ENCODE peak calls at places on chromosomes 3 and 15, in nine cellular contexts. L is psoas muscle, Q is GM04504, V is AG09309, N is substantia nigra, I is ELR, J is posterior cingulate gyrus, H is NCI-H2107, K is iris pigment epithelial cell. A is an unnamed sample.

GRCh38 chr15:26038693-26039092 is 175.6 kb upstream of the ATP10A start:
- DNase-seq in L (no peak), Q (no peak), V (no peak), N (no peak), I (no peak), J (no peak), H (no peak), K (no peak), A (no peak)

GRCh38 chr3:45180051-45180450 is 33.9 kb upstream of the CDCP1 start:
- DNase-seq in L (no peak), Q (no peak), V (no peak), N (no peak), I (peak), J (no peak), H (no peak), K (peak), A (peak)

GRCh38 chr3:187689984-187690383 is 12.4 kb downstream of the RTP2 start:
- DNase-seq in L (no peak), Q (no peak), V (no peak), N (no peak), I (peak), J (no peak), H (no peak), K (peak), A (no peak)

GRCh38 chr3:108404409-108404808 is 106.0 kb downstream of the MYH15 start:
- DNase-seq in L (no peak), Q (no peak), V (no peak), N (no peak), I (peak), J (no peak), H (no peak), K (peak), A (peak)

GRCh38 chr3:141792495-141792894 is 29.3 kb downstream of the GRK7 start:
- DNase-seq in L (no peak), Q (no peak), V (no peak), N (no peak), I (no peak), J (no peak), H (no peak), K (no peak), A (no peak)

GRCh38 chr3:105214575-105214974 is 152.1 kb upstream of the ALCAM start:
- DNase-seq in L (no peak), Q (no peak), V (no peak), N (no peak), I (no peak), J (no peak), H (no peak), K (no peak), A (no peak)

GRCh38 chr3:112437146-112438022 is 61.9 kb downstream of the BTLA start:
- DNase-seq in L (no peak), Q (peak), V (peak), N (no peak), I (peak), J (no peak), H (no peak), K (peak), A (no peak)

GRCh38 chr3:9225268-9225667 is 24.2 kb downstream of the SRGAP3 start:
- DNase-seq in L (no peak), Q (no peak), V (no peak), N (no peak), I (no peak), J (no peak), H (no peak), K (no peak), A (no peak)

GRCh38 chr3:35383216-35383615 is 256.1 kb upstream of the ARPP21 start:
- DNase-seq in L (no peak), Q (no peak), V (no peak), N (no peak), I (no peak), J (no peak), H (no peak), K (no peak), A (no peak)

GRCh38 chr3:192467230-192468186 is 259.8 kb downstream of the FGF12 start:
- DNase-seq in L (no peak), Q (no peak), V (no peak), N (no peak), I (peak), J (no peak), H (peak), K (peak), A (peak)

GRCh38 chr3:178810173-178810572 is 261.4 kb downstream of the ZMAT3 start:
- DNase-seq in L (no peak), Q (no peak), V (no peak), N (no peak), I (no peak), J (no peak), H (no peak), K (no peak), A (no peak)

GRCh38 chr15:34610388-34610787 is 26.9 kb upstream of the GOLGA8B start:
- DNase-seq in L (no peak), Q (no peak), V (no peak), N (no peak), I (peak), J (no peak), H (no peak), K (peak), A (no peak)

GRCh38 chr3:105948108-105948507 is 79.3 kb upstream of the CBLB start:
- DNase-seq in L (no peak), Q (no peak), V (no peak), N (no peak), I (peak), J (no peak), H (no peak), K (no peak), A (no peak)

GRCh38 chr3:62873672-62874397 is 1.4 kb downstream of the CADPS start:
- DNase-seq in L (no peak), Q (no peak), V (no peak), N (peak), I (no peak), J (peak), H (peak), K (no peak), A (no peak)

GRCh38 chr3:27360113-27361078 is 8.8 kb downstream of the NEK10 start:
- DNase-seq in L (no peak), Q (no peak), V (no peak), N (no peak), I (no peak), J (no peak), H (no peak), K (peak), A (no peak)

GRCh38 chr3:181572432-181572831 is 139.3 kb upstream of the SOX2 start:
- DNase-seq in L (no peak), Q (no peak), V (no peak), N (no peak), I (no peak), J (no peak), H (no peak), K (no peak), A (no peak)

GRCh38 chr3:147960791-147961190 is 551.6 kb downstream of the ZIC1 start:
- DNase-seq in L (no peak), Q (no peak), V (no peak), N (no peak), I (no peak), J (no peak), H (no peak), K (no peak), A (no peak)

GRCh38 chr3:148992027-148992634 is 791 bp downstream of the GYG1 start:
- DNase-seq in L (peak), Q (no peak), V (no peak), N (no peak), I (peak), J (no peak), H (peak), K (no peak), A (no peak)

GRCh38 chr3:173599673-173600072 is 202.1 kb downstream of the NLGN1 start:
- DNase-seq in L (no peak), Q (peak), V (no peak), N (no peak), I (peak), J (no peak), H (no peak), K (no peak), A (peak)

GRCh38 chr3:122247825-122248185 is 64.3 kb downstream of the CASR start:
- DNase-seq in L (no peak), Q (no peak), V (no peak), N (no peak), I (no peak), J (no peak), H (no peak), K (no peak), A (no peak)

GRCh38 chr15:101827257-101827656 is 15.3 kb downstream of the OR4F15 start:
- DNase-seq in L (no peak), Q (peak), V (peak), N (no peak), I (peak), J (no peak), H (no peak), K (peak), A (peak)

A was measured in AG04449.